ENCODE peak calls at places on chromosome 15, in four cellular contexts. R is T1000, I is heart left ventricle, A is EL. C is an unnamed sample.

GRCh38 chr15:59691194-59691805 is 2.2 kb upstream of the BNIP2 start:
- DNase-seq in A (peak), I (no peak), R (no peak), C (peak)

GRCh38 chr15:68821898-68822380 is 1.2 kb upstream of the ANP32A start:
- DNase-seq in R (no peak), A (no peak), I (no peak), C (peak)

GRCh38 chr15:95742256-95742655 is 588.2 kb upstream of the NR2F2 start:
- DNase-seq in R (no peak), I (no peak), A (no peak), C (no peak)

GRCh38 chr15:27587810-27588209 is 511.3 kb downstream of the OCA2 start:
- DNase-seq in R (no peak), A (no peak), I (no peak), C (no peak)

GRCh38 chr15:92091155-92091734 is 237.7 kb downstream of the SLCO3A1 start:
- DNase-seq in I (no peak), A (peak), R (no peak), C (peak)

GRCh38 chr15:29115093-29115991 is 154.3 kb downstream of the NSMCE3 start:
- DNase-seq in A (no peak), I (no peak), R (no peak), C (no peak)

GRCh38 chr15:92930061-92930460 is 29.9 kb downstream of the CHD2 start:
- DNase-seq in R (no peak), A (peak), I (no peak), C (peak)

GRCh38 chr15:25508369-25509002 is 69.7 kb upstream of the UBE3A start:
- DNase-seq in A (peak), R (no peak), I (no peak), C (peak)

GRCh38 chr15:98900382-98900781 is 107.2 kb downstream of the PGPEP1L start:
- DNase-seq in R (no peak), A (peak), I (no peak), C (peak)

GRCh38 chr15:44719293-44719999 is 8.1 kb downstream of the B2M start:
- DNase-seq in R (no peak), A (peak), I (no peak), C (peak)

GRCh38 chr15:60590935-60591490 is 112.1 kb upstream of the ICE2 start:
- DNase-seq in R (no peak), I (peak), A (peak), C (peak)

GRCh38 chr15:58574612-58575011 is 142.8 kb downstream of the LIPC start:
- DNase-seq in A (no peak), I (no peak), R (no peak), C (no peak)

GRCh38 chr15:84081391-84082168 is 154.0 kb upstream of the GOLGA6L4 start:
- DNase-seq in R (no peak), I (no peak), A (no peak), C (no peak)

GRCh38 chr15:57010724-57011123 is 92.3 kb downstream of the TCF12 start:
- DNase-seq in A (no peak), R (no peak), I (no peak), C (no peak)

GRCh38 chr15:79635897-79636596 is 203.9 kb downstream of the MINAR1 start:
- DNase-seq in I (no peak), A (peak), R (no peak), C (peak)

GRCh38 chr15:63369296-63369695 is 12.3 kb downstream of the CA12 start:
- DNase-seq in I (no peak), R (no peak), A (no peak), C (no peak)

GRCh38 chr15:66287461-66288055 is 5.8 kb upstream of the DIS3L start:
- DNase-seq in I (no peak), R (no peak), A (peak), C (peak)

GRCh38 chr15:60374209-60374608 is 23.6 kb downstream of the ANXA2 start:
- DNase-seq in A (no peak), R (no peak), I (no peak), C (no peak)

GRCh38 chr15:38600241-38600640 is 35.6 kb upstream of the RASGRP1 start:
- DNase-seq in R (no peak), I (no peak), A (no peak), C (no peak)

GRCh38 chr15:92733934-92734521 is 78.5 kb upstream of the FAM174B start:
- DNase-seq in I (no peak), R (no peak), A (peak), C (peak)

GRCh38 chr15:96421211-96421610 is 90.7 kb downstream of the NR2F2 start:
- DNase-seq in R (no peak), I (no peak), A (peak), C (peak)

GRCh38 chr15:98126326-98127090 is 166.0 kb downstream of the ARRDC4 start:
- DNase-seq in R (peak), A (peak), I (no peak), C (peak)

GRCh38 chr15:77180757-77181156 is 109.8 kb upstream of the TSPAN3 start:
- DNase-seq in R (no peak), I (no peak), A (no peak), C (peak)

GRCh38 chr15:69457304-69458280 is 5.0 kb downstream of the RPLP1 start:
- DNase-seq in A (peak), I (no peak), R (no peak), C (peak)

C was measured in EH.